ENCODE peak calls at places on chromosome 22, in nine cellular contexts. K is testis; T is esophagus muscularis mucosa; V is right lobe of liver; B is uterus; U is CD8-positive, alpha-beta memory T cell; D is GM23248; O is body of pancreas; Y is left ventricle myocardium inferior. S is an unnamed sample.
A peak's percentile ranks its signal among the peaks of the same experiment; 100 is the strongest.

GRCh38 chr22:44668190-44668885 is 33.7 kb upstream of the PRR5 start:
- DNase-seq in K (no peak), T (no peak), V (no peak), B (no peak), U (peak; percentile 77), D (peak; percentile 63), O (no peak), Y (no peak), S (no peak)

GRCh38 chr22:28658448-28658847 is 21.2 kb downstream of the TTC28 start:
- DNase-seq in K (no peak), T (no peak), V (no peak), B (no peak), U (no peak), D (no peak), O (no peak), Y (no peak), S (no peak)

GRCh38 chr22:44245867-44246266 is 65.1 kb downstream of the PARVG start:
- DNase-seq in K (no peak), T (peak; percentile 70), V (no peak), B (no peak), U (no peak), D (no peak), O (no peak), Y (no peak), S (peak; percentile 33)

GRCh38 chr22:38219644-38220043 is 17.9 kb downstream of the MAFF start:
- DNase-seq in K (no peak), T (no peak), V (no peak), B (no peak), U (no peak), D (no peak), O (no peak), Y (no peak), S (no peak)

GRCh38 chr22:27814993-27815392 is 13.4 kb upstream of the MN1 start:
- DNase-seq in K (no peak), T (no peak), V (no peak), B (no peak), U (no peak), D (no peak), O (no peak), Y (no peak), S (no peak)

GRCh38 chr22:37496651-37497599 is 10.7 kb upstream of the MFNG start:
- DNase-seq in K (no peak), T (no peak), V (no peak), B (no peak), U (no peak), D (peak; percentile 92), O (no peak), Y (no peak), S (no peak)

GRCh38 chr22:23834830-23835772 is 3.7 kb downstream of the DERL3 start:
- DNase-seq in K (peak; percentile 53), T (no peak), V (peak; percentile 78), B (peak; percentile 12), U (no peak), D (no peak), O (peak; percentile 79), Y (peak; percentile 80), S (no peak)

GRCh38 chr22:49715450-49715849 is 112.2 kb downstream of the BRD1 start:
- DNase-seq in K (no peak), T (no peak), V (no peak), B (no peak), U (no peak), D (peak; percentile 13), O (no peak), Y (no peak), S (no peak)

GRCh38 chr22:35449829-35450689 is 50.1 kb downstream of the MCM5 start:
- DNase-seq in K (no peak), T (no peak), V (no peak), B (no peak), U (no peak), D (no peak), O (no peak), Y (no peak), S (no peak)

GRCh38 chr22:20606041-20606783 is 98.8 kb downstream of the MED15 start:
- DNase-seq in K (peak; percentile 56), T (no peak), V (peak; percentile 89), B (no peak), U (peak; percentile 77), D (peak; percentile 76), O (peak; percentile 93), Y (no peak), S (no peak)

GRCh38 chr22:47570851-47571250 is 808.4 kb downstream of the TBC1D22A start:
- DNase-seq in K (no peak), T (no peak), V (peak; percentile 23), B (no peak), U (no peak), D (no peak), O (no peak), Y (no peak), S (no peak)

GRCh38 chr22:47570300-47570685 is 807.8 kb downstream of the TBC1D22A start:
- DNase-seq in K (no peak), T (no peak), V (peak; percentile 35), B (no peak), U (no peak), D (no peak), O (no peak), Y (no peak), S (peak; percentile 8)

GRCh38 chr22:47574551-47574950 is 812.1 kb downstream of the TBC1D22A start:
- DNase-seq in K (no peak), T (no peak), V (no peak), B (no peak), U (no peak), D (no peak), O (no peak), Y (no peak), S (no peak)

GRCh38 chr22:47571616-47572015 is 809.2 kb downstream of the TBC1D22A start:
- DNase-seq in K (no peak), T (no peak), V (peak; percentile 26), B (no peak), U (no peak), D (no peak), O (no peak), Y (no peak), S (no peak)

GRCh38 chr22:47572443-47572842 is 810.0 kb downstream of the TBC1D22A start:
- DNase-seq in K (peak; percentile 7), T (no peak), V (no peak), B (no peak), U (no peak), D (no peak), O (no peak), Y (no peak), S (no peak)
- H3K4me3 ChIP-seq in K (no peak overlapping the region), T (no peak overlapping the region), V (no peak overlapping the region), B (no peak overlapping the region), U (no peak overlapping the region), D (no peak overlapping the region), O (no peak overlapping the region), Y (no peak overlapping the region), S (no peak overlapping the region)

GRCh38 chr22:30292069-30292970 is 3.0 kb upstream of the CASTOR1 start:
- DNase-seq in K (no peak), T (no peak), V (no peak), B (no peak), U (no peak), D (no peak), O (no peak), Y (no peak), S (no peak)
- H3K27ac ChIP-seq in K (peak overlapping the region; percentile 85), T (peak overlapping the region; percentile 98), V (peak overlapping the region; percentile 39), B (peak overlapping the region; percentile 91), U (no peak overlapping the region), D (no peak overlapping the region), O (peak overlapping the region; percentile 87), Y (peak overlapping the region; percentile 96), S (peak overlapping the region; percentile 96)

GRCh38 chr22:18987765-18988164 is 51.7 kb upstream of the PRODH start:
- DNase-seq in K (peak; percentile 11), T (no peak), V (peak; percentile 73), B (no peak), U (no peak), D (peak; percentile 5), O (peak; percentile 73), Y (no peak), S (no peak)

GRCh38 chr22:18984564-18984963 is 48.5 kb upstream of the PRODH start:
- DNase-seq in K (no peak), T (no peak), V (peak; percentile 29), B (no peak), U (no peak), D (no peak), O (no peak), Y (no peak), S (no peak)

GRCh38 chr22:18988958-18989357 is 52.9 kb upstream of the PRODH start:
- DNase-seq in K (peak; percentile 3), T (no peak), V (no peak), B (no peak), U (no peak), D (no peak), O (no peak), Y (no peak), S (no peak)

GRCh38 chr22:18983120-18983651 is 47.1 kb upstream of the PRODH start:
- DNase-seq in K (no peak), T (no peak), V (peak; percentile 40), B (no peak), U (no peak), D (no peak), O (no peak), Y (no peak), S (no peak)

DNA sequence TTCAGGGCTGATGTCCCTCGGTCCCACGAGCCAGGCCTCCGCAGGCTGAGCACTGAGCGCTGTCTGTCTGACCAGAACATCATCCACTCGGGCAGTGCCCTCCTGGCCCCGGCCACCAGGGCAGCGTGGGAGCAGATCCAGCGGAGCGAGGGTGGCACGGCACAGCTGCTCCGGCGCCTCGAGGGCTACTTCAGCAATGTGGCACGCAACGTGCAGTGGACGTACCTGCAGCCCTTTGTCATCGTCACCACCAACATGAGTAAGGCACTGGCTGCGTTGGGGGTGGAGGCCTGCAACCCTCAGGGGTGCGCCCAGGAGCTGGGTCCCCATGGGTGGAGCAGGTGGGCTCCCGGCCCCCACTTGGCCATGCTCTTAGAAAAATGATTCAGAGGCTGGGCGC is 49.7 kb upstream of the PRODH start:
- DNase-seq in K (peak; percentile 2), T (no peak), V (peak; percentile 35), B (no peak), U (no peak), D (no peak), O (no peak), Y (no peak), S (no peak)
- H3K4me3 ChIP-seq in K (no peak overlapping the region), T (no peak overlapping the region), V (no peak overlapping the region), B (no peak overlapping the region), U (no peak overlapping the region), D (no peak overlapping the region), O (no peak overlapping the region), Y (no peak overlapping the region), S (no peak overlapping the region)

DNA sequence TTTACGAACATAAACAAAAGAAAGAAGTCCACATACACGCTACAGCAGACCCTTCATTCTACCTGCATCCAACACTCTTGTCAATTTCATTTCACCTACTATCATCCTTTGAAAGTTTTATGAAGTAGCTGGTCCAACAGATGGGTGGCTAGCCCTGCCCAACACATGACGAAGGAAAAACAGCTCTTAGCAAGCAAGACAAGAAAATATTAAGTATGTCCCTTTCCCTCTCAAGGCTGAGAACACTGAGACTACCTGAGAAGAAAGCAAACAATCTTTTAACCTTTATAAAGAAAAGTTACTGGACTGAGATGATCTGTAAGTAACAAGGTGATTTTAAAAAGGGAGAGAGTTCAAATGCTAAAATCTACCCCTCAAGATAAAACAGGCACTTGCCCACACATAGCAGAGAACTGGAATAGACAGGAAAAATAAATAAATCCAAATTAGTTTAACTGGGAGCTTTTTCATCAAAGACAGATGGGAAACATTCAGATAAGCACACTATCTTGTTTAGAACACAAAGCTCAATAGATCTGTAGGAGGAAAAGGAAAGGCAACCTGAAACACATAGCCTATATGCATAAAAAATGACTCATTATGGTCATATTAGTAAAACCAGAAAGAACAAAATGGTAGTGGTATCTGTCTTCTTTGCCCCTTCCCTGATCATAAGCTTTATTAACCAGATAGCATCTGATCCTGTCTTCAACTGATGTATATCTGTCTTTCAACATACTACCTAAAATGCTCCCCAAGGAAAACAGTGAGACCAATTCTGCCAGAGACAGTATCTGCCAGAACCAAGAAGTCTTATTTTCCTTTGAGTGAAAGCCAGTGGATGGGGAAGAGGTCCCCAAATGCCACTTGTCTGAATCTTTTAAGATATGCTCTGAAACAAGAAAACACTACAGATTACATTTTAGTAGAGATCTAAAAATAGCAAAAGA is 104.3 kb downstream of the MRTFA start:
- DNase-seq in K (no peak), T (no peak), V (no peak), B (no peak), U (no peak), D (peak; percentile 23), O (no peak), Y (no peak), S (no peak)
- H3K27ac ChIP-seq in K (peak overlapping the region; percentile 74), T (peak overlapping the region; percentile 31), V (no peak overlapping the region), B (peak overlapping the region; percentile 80), U (no peak overlapping the region), D (peak overlapping the region; percentile 79), O (no peak overlapping the region), Y (peak overlapping the region; percentile 52), S (peak overlapping the region; percentile 92)